ENCODE peak calls at places on chromosome 19, in six cellular contexts. One of them, this sample, is unnamed.

GRCh38 chr19:16914421-16914820 is 25.6 kb downstream of the F2RL3 start:
- DNase-seq in choroid plexus epithelial cell: no peak
- DNase-seq in fibroblast of pulmonary artery: no peak
- DNase-seq in heart left ventricle: no peak
- DNase-seq in Peyer's patch: no peak
- DNase-seq in A549: no peak
- DNase-seq in this sample: no peak

GRCh38 chr19:2491130-2491801 is 15.3 kb downstream of the GADD45B start:
- DNase-seq in choroid plexus epithelial cell: peak; percentile 97
- DNase-seq in fibroblast of pulmonary artery: peak; percentile 88
- DNase-seq in heart left ventricle: no peak
- DNase-seq in Peyer's patch: no peak
- DNase-seq in A549: peak; percentile 81
- DNase-seq in this sample: peak; percentile 97

GRCh38 chr19:2433854-2434253 is 6.5 kb upstream of the TIMM13 start:
- DNase-seq in choroid plexus epithelial cell: no peak
- DNase-seq in fibroblast of pulmonary artery: no peak
- DNase-seq in heart left ventricle: no peak
- DNase-seq in Peyer's patch: no peak
- DNase-seq in A549: no peak
- DNase-seq in this sample: no peak

GRCh38 chr19:21483589-21484170 is 21.7 kb upstream of the ZNF429 start:
- DNase-seq in choroid plexus epithelial cell: peak; percentile 3
- DNase-seq in fibroblast of pulmonary artery: peak; percentile 6
- DNase-seq in heart left ventricle: no peak
- DNase-seq in Peyer's patch: peak; percentile 28
- DNase-seq in A549: peak; percentile 19
- DNase-seq in this sample: peak; percentile 22

GRCh38 chr19:10132848-10133350 is 13.2 kb upstream of the EIF3G start:
- DNase-seq in choroid plexus epithelial cell: no peak
- DNase-seq in fibroblast of pulmonary artery: no peak
- DNase-seq in heart left ventricle: no peak
- DNase-seq in Peyer's patch: no peak
- DNase-seq in A549: no peak
- DNase-seq in this sample: no peak

GRCh38 chr19:3335431-3336350 is 30.7 kb upstream of the NFIC start:
- DNase-seq in choroid plexus epithelial cell: no peak
- DNase-seq in fibroblast of pulmonary artery: peak; percentile 49
- DNase-seq in heart left ventricle: peak; percentile 52
- DNase-seq in Peyer's patch: no peak
- DNase-seq in A549: no peak
- DNase-seq in this sample: peak; percentile 43

GRCh38 chr19:35595928-35596327 is 10.0 kb downstream of the PMIS2 start:
- DNase-seq in choroid plexus epithelial cell: no peak
- DNase-seq in fibroblast of pulmonary artery: no peak
- DNase-seq in heart left ventricle: no peak
- DNase-seq in Peyer's patch: no peak
- DNase-seq in A549: no peak
- DNase-seq in this sample: no peak

GRCh38 chr19:40358773-40359172 is 10.3 kb downstream of the PLD3 start:
- DNase-seq in choroid plexus epithelial cell: no peak
- DNase-seq in fibroblast of pulmonary artery: no peak
- DNase-seq in heart left ventricle: no peak
- DNase-seq in Peyer's patch: peak; percentile 67
- DNase-seq in A549: no peak
- DNase-seq in this sample: no peak

GRCh38 chr19:16527971-16528521 is 14.2 kb downstream of the CHERP start:
- DNase-seq in choroid plexus epithelial cell: peak; percentile 40
- DNase-seq in fibroblast of pulmonary artery: peak; percentile 27
- DNase-seq in heart left ventricle: no peak
- DNase-seq in Peyer's patch: no peak
- DNase-seq in A549: peak; percentile 31
- DNase-seq in this sample: peak; percentile 16

GRCh38 chr19:44912854-44913253 is 1.6 kb upstream of the APOC1 start:
- DNase-seq in choroid plexus epithelial cell: no peak
- DNase-seq in fibroblast of pulmonary artery: peak; percentile 37
- DNase-seq in heart left ventricle: no peak
- DNase-seq in Peyer's patch: no peak
- DNase-seq in A549: no peak
- DNase-seq in this sample: no peak

GRCh38 chr19:4539697-4540581 is at the start of gene LRG1:
- DNase-seq in choroid plexus epithelial cell: peak; percentile 63
- DNase-seq in fibroblast of pulmonary artery: peak; percentile 79
- DNase-seq in heart left ventricle: no peak
- DNase-seq in Peyer's patch: no peak
- DNase-seq in A549: no peak
- DNase-seq in this sample: peak; percentile 18

GRCh38 chr19:5809469-5809868 is 4.6 kb downstream of the NRTN start:
- DNase-seq in choroid plexus epithelial cell: no peak
- DNase-seq in fibroblast of pulmonary artery: no peak
- DNase-seq in heart left ventricle: no peak
- DNase-seq in Peyer's patch: no peak
- DNase-seq in A549: no peak
- DNase-seq in this sample: no peak

GRCh38 chr19:38849746-38850230 is at the start of gene HNRNPL:
- DNase-seq in choroid plexus epithelial cell: no peak
- DNase-seq in fibroblast of pulmonary artery: no peak
- DNase-seq in heart left ventricle: peak; percentile 100
- DNase-seq in Peyer's patch: no peak
- DNase-seq in A549: no peak
- DNase-seq in this sample: no peak

GRCh38 chr19:5563941-5564612 is 3.7 kb downstream of the TINCR start:
- DNase-seq in choroid plexus epithelial cell: peak; percentile 43
- DNase-seq in fibroblast of pulmonary artery: peak; percentile 23
- DNase-seq in heart left ventricle: no peak
- DNase-seq in Peyer's patch: no peak
- DNase-seq in A549: peak; percentile 63
- DNase-seq in this sample: peak; percentile 11

GRCh38 chr19:37997911-37998344 is 90.9 kb downstream of the SIPA1L3 start:
- DNase-seq in choroid plexus epithelial cell: peak; percentile 86
- DNase-seq in fibroblast of pulmonary artery: peak; percentile 89
- DNase-seq in heart left ventricle: no peak
- DNase-seq in Peyer's patch: no peak
- DNase-seq in A549: peak; percentile 89
- DNase-seq in this sample: peak; percentile 98

GRCh38 chr19:31135841-31136240 is 213.4 kb downstream of the TSHZ3 start:
- DNase-seq in choroid plexus epithelial cell: peak; percentile 62
- DNase-seq in fibroblast of pulmonary artery: no peak
- DNase-seq in heart left ventricle: no peak
- DNase-seq in Peyer's patch: no peak
- DNase-seq in A549: no peak
- DNase-seq in this sample: peak; percentile 75

GRCh38 chr19:57302020-57302465 is 18.2 kb upstream of the ZNF543 start:
- DNase-seq in choroid plexus epithelial cell: peak; percentile 98
- DNase-seq in fibroblast of pulmonary artery: peak; percentile 97
- DNase-seq in heart left ventricle: no peak
- DNase-seq in Peyer's patch: no peak
- DNase-seq in A549: no peak
- DNase-seq in this sample: peak; percentile 99

GRCh38 chr19:4380254-4380727 is 20.1 kb downstream of the SH3GL1 start:
- DNase-seq in choroid plexus epithelial cell: no peak
- DNase-seq in fibroblast of pulmonary artery: no peak
- DNase-seq in heart left ventricle: peak; percentile 65
- DNase-seq in Peyer's patch: peak; percentile 87
- DNase-seq in A549: no peak
- DNase-seq in this sample: no peak

GRCh38 chr19:35566738-35567137 is 3.3 kb upstream of the ATP4A start:
- DNase-seq in choroid plexus epithelial cell: no peak
- DNase-seq in fibroblast of pulmonary artery: no peak
- DNase-seq in heart left ventricle: no peak
- DNase-seq in Peyer's patch: no peak
- DNase-seq in A549: no peak
- DNase-seq in this sample: no peak

GRCh38 chr19:10009269-10009665 is 1.0 kb downstream of the COL5A3 start:
- DNase-seq in choroid plexus epithelial cell: peak; percentile 85
- DNase-seq in fibroblast of pulmonary artery: peak; percentile 86
- DNase-seq in heart left ventricle: peak; percentile 87
- DNase-seq in Peyer's patch: no peak
- DNase-seq in A549: no peak
- DNase-seq in this sample: peak; percentile 93

GRCh38 chr19:10269333-10270179 is 1.4 kb upstream of the ICAM1 start:
- DNase-seq in choroid plexus epithelial cell: peak; percentile 89
- DNase-seq in fibroblast of pulmonary artery: peak; percentile 87
- DNase-seq in heart left ventricle: peak; percentile 90
- DNase-seq in Peyer's patch: peak; percentile 87
- DNase-seq in A549: peak; percentile 63
- DNase-seq in this sample: peak; percentile 82

GRCh38 chr19:33241530-33242101 is 16.0 kb upstream of the SLC7A10 start:
- DNase-seq in choroid plexus epithelial cell: peak; percentile 9
- DNase-seq in fibroblast of pulmonary artery: no peak
- DNase-seq in heart left ventricle: no peak
- DNase-seq in Peyer's patch: peak; percentile 18
- DNase-seq in A549: peak; percentile 45
- DNase-seq in this sample: no peak

GRCh38 chr19:4054471-4055208 is 12.1 kb downstream of the ZBTB7A start:
- DNase-seq in choroid plexus epithelial cell: no peak
- DNase-seq in fibroblast of pulmonary artery: no peak
- DNase-seq in heart left ventricle: peak; percentile 7
- DNase-seq in Peyer's patch: no peak
- DNase-seq in A549: no peak
- DNase-seq in this sample: no peak

GRCh38 chr19:54124393-54124792 is 8.8 kb downstream of the PRPF31 start:
- DNase-seq in choroid plexus epithelial cell: no peak
- DNase-seq in fibroblast of pulmonary artery: no peak
- DNase-seq in heart left ventricle: no peak
- DNase-seq in Peyer's patch: no peak
- DNase-seq in A549: no peak
- DNase-seq in this sample: no peak

GRCh38 chr19:6457958-6458694 is 1.5 kb downstream of the SLC25A23 start:
- DNase-seq in choroid plexus epithelial cell: no peak
- DNase-seq in fibroblast of pulmonary artery: peak; percentile 5
- DNase-seq in heart left ventricle: no peak
- DNase-seq in Peyer's patch: no peak
- DNase-seq in A549: no peak
- DNase-seq in this sample: peak; percentile 17

GRCh38 chr19:44512326-44513298 is 12.3 kb upstream of the ZNF180 start:
- DNase-seq in choroid plexus epithelial cell: peak; percentile 71
- DNase-seq in fibroblast of pulmonary artery: peak; percentile 76
- DNase-seq in heart left ventricle: no peak
- DNase-seq in Peyer's patch: no peak
- DNase-seq in A549: peak; percentile 79
- DNase-seq in this sample: peak; percentile 81

GRCh38 chr19:53195265-53195879 is 2.2 kb upstream of the ZNF665 start:
- DNase-seq in choroid plexus epithelial cell: peak; percentile 95
- DNase-seq in fibroblast of pulmonary artery: peak; percentile 89
- DNase-seq in heart left ventricle: peak; percentile 75
- DNase-seq in Peyer's patch: peak; percentile 82
- DNase-seq in A549: peak; percentile 67
- DNase-seq in this sample: peak; percentile 89

GRCh38 chr19:17576758-17577532 is 21.5 kb downstream of the COLGALT1 start:
- DNase-seq in choroid plexus epithelial cell: no peak
- DNase-seq in fibroblast of pulmonary artery: no peak
- DNase-seq in heart left ventricle: no peak
- DNase-seq in Peyer's patch: no peak
- DNase-seq in A549: peak; percentile 84
- DNase-seq in this sample: peak; percentile 45

GRCh38 chr19:56189785-56190184 is 7.8 kb downstream of the ZSCAN5B start:
- DNase-seq in choroid plexus epithelial cell: no peak
- DNase-seq in fibroblast of pulmonary artery: no peak
- DNase-seq in heart left ventricle: no peak
- DNase-seq in Peyer's patch: no peak
- DNase-seq in A549: peak; percentile 19
- DNase-seq in this sample: no peak

GRCh38 chr19:56191711-56192110 is 5.9 kb downstream of the ZSCAN5B start:
- DNase-seq in choroid plexus epithelial cell: no peak
- DNase-seq in fibroblast of pulmonary artery: no peak
- DNase-seq in heart left ventricle: no peak
- DNase-seq in Peyer's patch: no peak
- DNase-seq in A549: no peak
- DNase-seq in this sample: no peak

GRCh38 chr19:56193981-56194380 is 3.6 kb downstream of the ZSCAN5B start:
- DNase-seq in choroid plexus epithelial cell: no peak
- DNase-seq in fibroblast of pulmonary artery: no peak
- DNase-seq in heart left ventricle: no peak
- DNase-seq in Peyer's patch: no peak
- DNase-seq in A549: no peak
- DNase-seq in this sample: no peak

GRCh38 chr19:56191115-56191514 is 6.5 kb downstream of the ZSCAN5B start:
- DNase-seq in choroid plexus epithelial cell: no peak
- DNase-seq in fibroblast of pulmonary artery: no peak
- DNase-seq in heart left ventricle: no peak
- DNase-seq in Peyer's patch: no peak
- DNase-seq in A549: no peak
- DNase-seq in this sample: no peak
- TF ChIP-seq CTCF in choroid plexus epithelial cell: no peak
- TF ChIP-seq CTCF in fibroblast of pulmonary artery: no peak
- TF ChIP-seq CTCF in heart left ventricle: no peak
- TF ChIP-seq CTCF in Peyer's patch: no peak
- TF ChIP-seq CTCF in A549: no peak
- TF ChIP-seq CTCF in this sample: no peak

GRCh38 chr19:34356875-34357274 is 8.1 kb upstream of the GPI start:
- DNase-seq in choroid plexus epithelial cell: no peak
- DNase-seq in fibroblast of pulmonary artery: no peak
- DNase-seq in heart left ventricle: no peak
- DNase-seq in Peyer's patch: no peak
- DNase-seq in A549: no peak
- DNase-seq in this sample: no peak
- H3K4me3 ChIP-seq in choroid plexus epithelial cell: no peak overlapping the region
- H3K4me3 ChIP-seq in fibroblast of pulmonary artery: no peak overlapping the region
- H3K4me3 ChIP-seq in heart left ventricle: no peak overlapping the region
- H3K4me3 ChIP-seq in Peyer's patch: no peak overlapping the region
- H3K4me3 ChIP-seq in A549: no peak overlapping the region
- H3K4me3 ChIP-seq in this sample: no peak overlapping the region

GRCh38 chr19:8251025-8251472 is 41.9 kb downstream of the CERS4 start:
- DNase-seq in choroid plexus epithelial cell: no peak
- DNase-seq in fibroblast of pulmonary artery: peak; percentile 27
- DNase-seq in heart left ventricle: peak; percentile 86
- DNase-seq in Peyer's patch: no peak
- DNase-seq in A549: no peak
- DNase-seq in this sample: no peak
- TF ChIP-seq CTCF in choroid plexus epithelial cell: no peak
- TF ChIP-seq CTCF in fibroblast of pulmonary artery: no peak
- TF ChIP-seq CTCF in heart left ventricle: no peak
- TF ChIP-seq CTCF in Peyer's patch: no peak
- TF ChIP-seq CTCF in A549: no peak
- TF ChIP-seq CTCF in this sample: no peak

GRCh38 chr19:48613852-48614435 is 932 bp downstream of the FAM83E start:
- DNase-seq in choroid plexus epithelial cell: no peak
- DNase-seq in fibroblast of pulmonary artery: no peak
- DNase-seq in heart left ventricle: no peak
- DNase-seq in Peyer's patch: no peak
- DNase-seq in A549: no peak
- DNase-seq in this sample: no peak
- H3K4me3 ChIP-seq in choroid plexus epithelial cell: no peak overlapping the region
- H3K4me3 ChIP-seq in fibroblast of pulmonary artery: no peak overlapping the region
- H3K4me3 ChIP-seq in heart left ventricle: no peak overlapping the region
- H3K4me3 ChIP-seq in Peyer's patch: no peak overlapping the region
- H3K4me3 ChIP-seq in A549: no peak overlapping the region
- H3K4me3 ChIP-seq in this sample: no peak overlapping the region